ENCODE peak calls at places on chromosome 2, in nine cellular contexts. S, O, T, E, G, V, H, U and B are unnamed samples.
A peak's percentile ranks its signal among the peaks of the same experiment; 100 is the strongest.

GRCh38 chr2:76296400-76296799 is 585.7 kb upstream of the GCFC2 start:
- DNase-seq in O (no peak), H (no peak), E (no peak), S (no peak), T (no peak), V (no peak), U (no peak), G (no peak), B (no peak)

GRCh38 chr2:144523606-144524131 is 3.8 kb upstream of the ZEB2 start:
- DNase-seq in U (no peak), V (no peak), H (no peak), T (no peak), O (no peak), E (peak; percentile 20), G (no peak), S (no peak), B (no peak)

GRCh38 chr2:95046371-95047112 is 21.0 kb downstream of the MAL start:
- DNase-seq in U (peak; percentile 19), S (peak; percentile 58), H (no peak), O (no peak), V (no peak), G (no peak), T (no peak), E (no peak), B (no peak)

GRCh38 chr2:16613475-16613874 is 52.2 kb downstream of the CYRIA start:
- DNase-seq in E (no peak), H (peak; percentile 15), G (no peak), O (no peak), T (no peak), U (no peak), S (no peak), V (no peak), B (no peak)

GRCh38 chr2:240134466-240134865 is 1.6 kb downstream of the COPS9 start:
- DNase-seq in U (no peak), T (no peak), H (no peak), V (no peak), O (no peak), E (no peak), S (no peak), G (no peak), B (no peak)

GRCh38 chr2:184599875-184600227 is 1.5 kb downstream of the ZNF804A start:
- DNase-seq in S (no peak), O (no peak), H (peak; percentile 42), T (no peak), V (no peak), E (no peak), U (no peak), G (no peak), B (no peak)

GRCh38 chr2:202064206-202064880 is 8.7 kb upstream of the KIAA2012 start:
- DNase-seq in H (peak; percentile 99), T (no peak), O (peak; percentile 19), E (no peak), V (no peak), U (peak; percentile 56), G (no peak), S (no peak), B (peak; percentile 60)

GRCh38 chr2:88597168-88597567 is 30.1 kb downstream of the EIF2AK3 start:
- DNase-seq in T (no peak), V (no peak), U (no peak), E (no peak), S (no peak), O (no peak), G (no peak), H (no peak), B (no peak)

DNA sequence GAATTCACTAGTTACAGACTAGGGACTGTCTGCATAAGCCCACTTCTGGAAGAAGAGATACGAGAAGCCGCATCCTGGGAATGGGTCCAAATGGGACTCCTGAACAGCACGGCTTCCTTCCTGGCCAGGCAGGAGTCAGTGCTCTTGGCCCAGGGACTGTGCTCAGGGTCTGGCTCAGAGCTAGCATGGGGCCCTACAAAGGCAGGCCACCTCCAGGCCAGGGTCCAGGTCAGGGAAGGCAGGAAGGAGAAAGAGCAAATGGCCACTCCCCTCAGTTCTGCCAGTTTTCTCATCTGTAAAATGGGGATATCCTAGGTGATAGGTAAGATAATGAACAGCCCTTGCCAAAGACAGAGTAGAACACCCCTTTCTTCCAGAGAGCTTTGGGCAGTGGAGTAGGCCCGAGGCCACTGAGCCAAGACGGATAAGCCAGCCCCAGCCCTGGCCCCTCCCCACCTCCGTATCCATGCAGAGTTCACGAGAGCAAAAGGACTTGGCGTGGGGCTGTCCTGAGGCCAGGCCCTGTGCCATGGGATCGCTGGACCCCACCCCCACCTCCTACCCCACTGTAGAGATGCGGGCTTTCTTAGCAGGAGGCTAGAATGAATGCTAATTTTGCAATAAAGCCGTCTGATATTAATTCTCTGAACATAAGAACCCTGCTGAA is 190.1 kb downstream of the MGAT5 start:
- DNase-seq in U (no peak), S (no peak), H (no peak), V (no peak), E (no peak), O (no peak), T (no peak), G (no peak), B (no peak)
- H3K36me3 ChIP-seq in U (no peaks in the 10 kb centered on the region), S (no peaks in the 10 kb centered on the region), H (peaks cover 7% of the 10 kb centered on the region), V (no peaks in the 10 kb centered on the region), E (peaks cover 86% of the 10 kb centered on the region), O (peaks cover 15% of the 10 kb centered on the region), T (no peaks in the 10 kb centered on the region), G (peaks cover 50% of the 10 kb centered on the region), B (peaks cover 19% of the 10 kb centered on the region)

GRCh38 chr2:232525199-232525598 is 761 bp upstream of the CHRND start:
- DNase-seq in G (no peak), V (no peak), H (no peak), S (no peak), E (no peak), O (no peak), U (no peak), T (no peak), B (no peak)

GRCh38 chr2:232522014-232522854 is 2.0 kb downstream of the PRSS56 start:
- DNase-seq in U (no peak), E (peak; percentile 67), H (no peak), V (peak; percentile 57), O (no peak), G (no peak), S (no peak), T (no peak), B (peak; percentile 50)

GRCh38 chr2:232522855-232523681 is 2.9 kb downstream of the PRSS56 start:
- DNase-seq in V (no peak), T (no peak), G (no peak), O (no peak), H (no peak), E (no peak), U (no peak), S (no peak), B (no peak)

GRCh38 chr2:232524771-232525170 is 1.2 kb upstream of the CHRND start:
- DNase-seq in G (no peak), E (no peak), U (no peak), T (no peak), S (no peak), V (no peak), H (no peak), O (no peak), B (no peak)

DNA sequence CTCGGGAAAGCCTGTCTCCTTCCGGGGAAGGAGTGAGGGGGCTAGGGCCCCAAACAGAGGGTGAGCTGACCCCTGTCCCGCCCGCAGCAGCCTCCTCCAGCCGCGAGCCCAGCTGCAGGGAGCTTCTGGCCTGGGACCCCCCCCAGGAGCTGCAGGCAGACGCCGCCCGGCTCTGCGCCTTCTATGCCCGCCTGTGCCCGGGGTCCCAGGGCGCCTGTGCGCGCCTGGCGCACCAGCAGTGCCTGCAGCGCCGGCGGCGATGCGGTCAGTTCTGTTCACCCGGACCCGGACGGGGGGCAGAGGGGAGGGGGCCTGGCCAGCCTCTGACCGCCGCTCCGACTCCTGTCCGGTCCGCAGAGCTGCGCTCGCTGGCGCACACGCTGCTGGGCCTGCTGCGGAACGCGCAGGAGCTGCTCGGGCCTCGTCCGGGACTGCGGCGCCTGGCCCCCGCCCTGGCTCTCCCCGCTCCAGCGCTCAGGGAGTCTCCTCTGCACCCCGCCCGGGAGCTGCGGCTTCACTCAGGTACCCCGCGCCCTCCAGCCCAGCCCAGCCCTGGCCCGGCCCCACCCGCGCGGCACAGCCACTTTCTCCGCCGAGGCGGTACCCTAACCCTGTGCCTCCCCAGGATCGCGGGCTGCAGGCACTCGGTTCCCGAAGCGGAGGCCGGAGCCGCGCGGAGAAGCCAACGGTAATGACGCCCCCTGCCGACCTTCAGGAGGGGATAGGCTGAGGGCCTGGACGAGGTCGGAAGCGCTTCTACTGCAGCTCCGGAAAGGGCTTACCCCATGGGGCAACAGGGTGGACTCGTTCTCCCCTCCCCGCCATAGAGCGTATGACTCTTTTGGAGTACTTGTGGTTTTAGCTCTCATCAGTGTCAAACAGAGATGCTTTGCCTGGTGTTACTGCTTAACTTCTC is 2.0 kb upstream of the CHRND start:
- DNase-seq in U (no peak), O (no peak), H (peak; percentile 28), T (no peak), E (no peak), G (no peak), V (peak; percentile 20), S (no peak), B (peak; percentile 82)
- TF ChIP-seq CTCF in U (no peak), O (no peak), H (no peak), T (no peak), E (peak; percentile 23), G (peak; percentile 34), V (no peak), S (no peak), B (peak; percentile 76)

DNA sequence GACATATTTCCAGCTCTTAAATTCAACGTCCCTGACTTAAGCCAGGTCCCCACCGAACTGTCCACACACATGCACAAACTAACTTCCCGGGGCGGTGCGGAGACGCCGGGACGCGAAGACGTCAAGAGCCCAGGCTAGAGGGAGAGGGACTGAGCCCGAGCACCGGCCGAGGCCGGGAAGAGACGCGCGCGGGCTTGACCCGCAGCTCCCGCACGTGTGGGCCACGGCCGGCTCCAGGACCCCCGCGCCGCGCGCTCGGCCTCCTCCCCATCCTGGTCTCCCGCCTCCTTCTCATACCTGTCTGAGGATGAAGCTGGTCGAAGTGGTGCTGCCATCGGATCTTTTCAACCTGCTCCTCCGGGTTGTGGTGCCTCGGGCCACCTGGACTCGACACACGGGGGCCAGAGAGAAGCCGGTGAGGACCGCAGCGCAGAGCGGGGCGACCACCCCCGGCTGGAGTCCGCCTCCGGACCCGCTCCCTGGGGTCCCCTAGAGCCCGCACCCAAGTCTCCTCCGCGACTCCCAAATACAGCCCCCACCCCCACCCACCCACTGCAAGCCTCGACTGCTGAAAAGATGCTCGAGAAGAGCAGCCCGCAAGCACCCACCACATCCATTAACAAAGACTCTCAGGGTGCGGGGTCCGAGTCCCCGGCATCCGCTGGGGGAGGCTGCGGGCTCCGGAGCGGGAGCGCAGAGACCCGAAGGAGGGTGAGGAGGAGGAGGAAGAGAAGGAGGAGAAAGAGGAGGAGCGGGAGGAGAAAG is 629 bp downstream of the CACNB4 start:
- DNase-seq in H (no peak), U (peak; percentile 44), T (no peak), V (peak; percentile 19), O (no peak), S (peak; percentile 72), G (peak; percentile 36), E (peak; percentile 29), B (no peak)
- H3K4me3 ChIP-seq in H (peak overlapping the region; percentile 59), U (peak overlapping the region; percentile 51), T (peak overlapping the region; percentile 58), V (peak overlapping the region; percentile 42), O (peak overlapping the region; percentile 89), S (peak overlapping the region; percentile 75), G (peak overlapping the region; percentile 78), E (peak overlapping the region; percentile 66), B (peak overlapping the region; percentile 83)

GRCh38 chr2:113981404-113982134 is 91.7 kb downstream of the ACTR3 start:
- DNase-seq in T (no peak), O (no peak), G (no peak), S (no peak), E (no peak), V (no peak), H (peak; percentile 40), U (no peak), B (no peak)

GRCh38 chr2:113977660-113978523 is 88.0 kb downstream of the ACTR3 start:
- DNase-seq in V (no peak), O (no peak), S (no peak), E (no peak), T (peak; percentile 76), U (no peak), G (no peak), H (peak; percentile 79), B (peak; percentile 37)

GRCh38 chr2:113978524-113979171 is 88.8 kb downstream of the ACTR3 start:
- DNase-seq in G (no peak), V (no peak), T (no peak), E (no peak), S (no peak), O (no peak), U (no peak), H (no peak), B (no peak)

GRCh38 chr2:113979172-113980128 is 89.6 kb downstream of the ACTR3 start:
- DNase-seq in T (no peak), E (no peak), G (peak; percentile 69), S (no peak), U (no peak), O (no peak), V (no peak), H (no peak), B (peak; percentile 22)

GRCh38 chr2:113980946-113981345 is 91.1 kb downstream of the ACTR3 start:
- DNase-seq in S (no peak), O (no peak), G (no peak), H (peak; percentile 78), V (no peak), E (no peak), T (no peak), U (no peak), B (no peak)
- H3K36me3 ChIP-seq in S (no peaks in the 10 kb centered on the region), O (no peaks in the 10 kb centered on the region), G (peaks cover 3% of the 10 kb centered on the region), H (no peaks in the 10 kb centered on the region), V (no peaks in the 10 kb centered on the region), E (no peaks in the 10 kb centered on the region), T (no peaks in the 10 kb centered on the region), U (no peaks in the 10 kb centered on the region), B (no peaks in the 10 kb centered on the region)